ENCODE peak calls at places on chromosomes 13 and 19, in six cellular contexts. One of them, this sample, is unnamed.

GRCh38 chr13:109743706-109744453 is 42.5 kb downstream of the IRS2 start:
- DNase-seq in IMR-90: peak; percentile 78
- DNase-seq in neuronal stem cell: no peak
- DNase-seq in H9: peak; percentile 43
- DNase-seq in mesenchymal stem cell: peak; percentile 86
- DNase-seq in H1: peak; percentile 25
- DNase-seq in this sample: peak; percentile 61

GRCh38 chr13:94702181-94703041 is 9.9 kb downstream of the SOX21 start:
- DNase-seq in IMR-90: no peak
- DNase-seq in neuronal stem cell: no peak
- DNase-seq in H9: no peak
- DNase-seq in mesenchymal stem cell: no peak
- DNase-seq in H1: no peak
- DNase-seq in this sample: no peak

GRCh38 chr19:42412223-42412622 is 15.0 kb downstream of the LIPE start:
- DNase-seq in IMR-90: no peak
- DNase-seq in neuronal stem cell: no peak
- DNase-seq in H9: no peak
- DNase-seq in mesenchymal stem cell: no peak
- DNase-seq in H1: no peak
- DNase-seq in this sample: peak; percentile 48

GRCh38 chr19:51029718-51030117 is 3.3 kb upstream of the KLK11 start:
- DNase-seq in IMR-90: no peak
- DNase-seq in neuronal stem cell: no peak
- DNase-seq in H9: no peak
- DNase-seq in mesenchymal stem cell: no peak
- DNase-seq in H1: no peak
- DNase-seq in this sample: peak; percentile 61

GRCh38 chr13:41231786-41232185 is 31.6 kb downstream of the MTRF1 start:
- DNase-seq in IMR-90: peak; percentile 37
- DNase-seq in neuronal stem cell: no peak
- DNase-seq in H9: no peak
- DNase-seq in mesenchymal stem cell: peak; percentile 13
- DNase-seq in H1: no peak
- DNase-seq in this sample: peak; percentile 8

GRCh38 chr19:31114585-31114984 is 234.7 kb downstream of the TSHZ3 start:
- DNase-seq in IMR-90: no peak
- DNase-seq in neuronal stem cell: no peak
- DNase-seq in H9: no peak
- DNase-seq in mesenchymal stem cell: peak; percentile 59
- DNase-seq in H1: no peak
- DNase-seq in this sample: no peak

GRCh38 chr13:25180795-25181537 is 8.9 kb upstream of the AMER2 start:
- DNase-seq in IMR-90: no peak
- DNase-seq in neuronal stem cell: no peak
- DNase-seq in H9: no peak
- DNase-seq in mesenchymal stem cell: no peak
- DNase-seq in H1: no peak
- DNase-seq in this sample: no peak

GRCh38 chr13:96252903-96253302 is 163.0 kb downstream of the HS6ST3 start:
- DNase-seq in IMR-90: no peak
- DNase-seq in neuronal stem cell: no peak
- DNase-seq in H9: no peak
- DNase-seq in mesenchymal stem cell: no peak
- DNase-seq in H1: no peak
- DNase-seq in this sample: peak; percentile 52

GRCh38 chr19:38394488-38394887 is 6.0 kb downstream of the SPRED3 start:
- DNase-seq in IMR-90: no peak
- DNase-seq in neuronal stem cell: no peak
- DNase-seq in H9: peak; percentile 98
- DNase-seq in mesenchymal stem cell: no peak
- DNase-seq in H1: peak; percentile 82
- DNase-seq in this sample: peak; percentile 95

GRCh38 chr19:1509589-1510441 is 3.0 kb downstream of the ADAMTSL5 start:
- DNase-seq in IMR-90: no peak
- DNase-seq in neuronal stem cell: no peak
- DNase-seq in H9: no peak
- DNase-seq in mesenchymal stem cell: no peak
- DNase-seq in H1: no peak
- DNase-seq in this sample: no peak

GRCh38 chr19:55070755-55071502 is 4.7 kb upstream of the EPS8L1 start:
- DNase-seq in IMR-90: peak; percentile 58
- DNase-seq in neuronal stem cell: no peak
- DNase-seq in H9: no peak
- DNase-seq in mesenchymal stem cell: peak; percentile 32
- DNase-seq in H1: no peak
- DNase-seq in this sample: no peak

GRCh38 chr19:7783991-7784421 is 21.0 kb downstream of the CLEC4M start:
- DNase-seq in IMR-90: peak; percentile 72
- DNase-seq in neuronal stem cell: no peak
- DNase-seq in H9: peak; percentile 42
- DNase-seq in mesenchymal stem cell: peak; percentile 68
- DNase-seq in H1: no peak
- DNase-seq in this sample: peak; percentile 32

GRCh38 chr19:48897181-48897580 is 1.4 kb downstream of the TULP2 start:
- DNase-seq in IMR-90: no peak
- DNase-seq in neuronal stem cell: no peak
- DNase-seq in H9: no peak
- DNase-seq in mesenchymal stem cell: no peak
- DNase-seq in H1: no peak
- DNase-seq in this sample: no peak

GRCh38 chr13:113550453-113550852 is 34.1 kb upstream of the TFDP1 start:
- DNase-seq in IMR-90: no peak
- DNase-seq in neuronal stem cell: no peak
- DNase-seq in H9: peak; percentile 25
- DNase-seq in mesenchymal stem cell: no peak
- DNase-seq in H1: no peak
- DNase-seq in this sample: no peak

GRCh38 chr13:61410669-61411297 is 4.9 kb downstream of the PCDH20 start:
- DNase-seq in IMR-90: peak; percentile 8
- DNase-seq in neuronal stem cell: no peak
- DNase-seq in H9: no peak
- DNase-seq in mesenchymal stem cell: peak; percentile 8
- DNase-seq in H1: no peak
- DNase-seq in this sample: peak; percentile 16

GRCh38 chr19:13150919-13151604 is 851 bp downstream of the IER2 start:
- DNase-seq in IMR-90: no peak
- DNase-seq in neuronal stem cell: peak; percentile 42
- DNase-seq in H9: no peak
- DNase-seq in mesenchymal stem cell: peak; percentile 31
- DNase-seq in H1: no peak
- DNase-seq in this sample: no peak
- H2BK120ac ChIP-seq in IMR-90: peak overlapping the region; percentile 54
- H2BK120ac ChIP-seq in neuronal stem cell: peak overlapping the region; percentile 38
- H2BK120ac ChIP-seq in H9: peak overlapping the region; percentile 1
- H2BK120ac ChIP-seq in mesenchymal stem cell: peak overlapping the region; percentile 97
- H2BK120ac ChIP-seq in H1: peak overlapping the region; percentile 83
- H2BK120ac ChIP-seq in this sample: peak overlapping the region; percentile 88

GRCh38 chr13:51004918-51005460 is 95.4 kb downstream of the RNASEH2B start:
- DNase-seq in IMR-90: no peak
- DNase-seq in neuronal stem cell: no peak
- DNase-seq in H9: peak; percentile 28
- DNase-seq in mesenchymal stem cell: no peak
- DNase-seq in H1: no peak
- DNase-seq in this sample: no peak

GRCh38 chr13:51007216-51007615 is 97.6 kb downstream of the RNASEH2B start:
- DNase-seq in IMR-90: no peak
- DNase-seq in neuronal stem cell: no peak
- DNase-seq in H9: no peak
- DNase-seq in mesenchymal stem cell: no peak
- DNase-seq in H1: no peak
- DNase-seq in this sample: no peak

GRCh38 chr13:51005566-51005965 is 96.0 kb downstream of the RNASEH2B start:
- DNase-seq in IMR-90: no peak
- DNase-seq in neuronal stem cell: no peak
- DNase-seq in H9: no peak
- DNase-seq in mesenchymal stem cell: no peak
- DNase-seq in H1: no peak
- DNase-seq in this sample: no peak

GRCh38 chr13:51006067-51006800 is 96.6 kb downstream of the RNASEH2B start:
- DNase-seq in IMR-90: no peak
- DNase-seq in neuronal stem cell: no peak
- DNase-seq in H9: no peak
- DNase-seq in mesenchymal stem cell: no peak
- DNase-seq in H1: no peak
- DNase-seq in this sample: no peak

GRCh38 chr13:51009597-51009996 is 100.0 kb downstream of the RNASEH2B start:
- DNase-seq in IMR-90: no peak
- DNase-seq in neuronal stem cell: no peak
- DNase-seq in H9: no peak
- DNase-seq in mesenchymal stem cell: no peak
- DNase-seq in H1: no peak
- DNase-seq in this sample: no peak
- H3K9ac ChIP-seq in IMR-90: no peak overlapping the region
- H3K9ac ChIP-seq in neuronal stem cell: no peak overlapping the region
- H3K9ac ChIP-seq in H9: no peak overlapping the region
- H3K9ac ChIP-seq in mesenchymal stem cell: no peak overlapping the region
- H3K9ac ChIP-seq in H1: no peak overlapping the region
- H3K9ac ChIP-seq in this sample: no peak overlapping the region

DNA sequence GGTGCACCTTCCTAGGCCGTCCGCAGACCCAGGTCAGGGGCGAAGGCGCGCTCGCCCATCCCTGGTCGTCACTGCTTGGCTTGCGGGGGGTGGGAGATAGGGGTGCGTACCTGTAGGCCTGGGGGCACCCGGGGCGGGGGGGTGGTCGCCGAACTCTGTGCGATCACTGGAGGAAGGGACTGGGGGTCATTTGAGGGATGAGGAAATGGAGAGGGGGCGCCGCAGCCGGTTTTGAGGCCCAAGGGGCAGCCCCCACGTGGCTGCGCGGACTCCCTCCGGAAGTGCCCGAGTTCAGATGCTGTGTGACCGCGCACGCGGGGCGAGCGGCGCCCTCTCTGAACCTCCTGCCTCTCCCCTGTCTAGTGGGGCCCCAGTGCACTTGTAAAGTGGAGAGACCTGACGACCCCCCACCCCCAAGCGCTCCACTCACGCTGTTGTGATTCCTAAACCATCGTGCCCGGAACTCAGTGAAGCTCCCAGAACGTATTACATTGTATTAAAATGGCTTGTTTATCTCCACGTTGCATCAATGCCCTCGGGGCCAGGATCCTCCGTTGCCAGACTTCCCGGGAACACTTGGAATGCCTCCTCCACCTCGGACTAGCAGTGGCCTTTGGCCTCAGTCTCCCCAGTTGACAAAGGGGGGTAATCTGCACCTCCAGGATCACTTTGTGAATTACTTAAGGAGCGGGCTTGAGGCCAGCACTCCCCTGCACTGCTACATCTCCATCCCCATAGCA is 3.0 kb upstream of the NANOS3 start:
- DNase-seq in IMR-90: no peak
- DNase-seq in neuronal stem cell: no peak
- DNase-seq in H9: no peak
- DNase-seq in mesenchymal stem cell: no peak
- DNase-seq in H1: no peak
- DNase-seq in this sample: peak; percentile 86
- H2BK120ac ChIP-seq in IMR-90: no peak overlapping the region
- H2BK120ac ChIP-seq in neuronal stem cell: no peak overlapping the region
- H2BK120ac ChIP-seq in H9: no peak overlapping the region
- H2BK120ac ChIP-seq in mesenchymal stem cell: no peak overlapping the region
- H2BK120ac ChIP-seq in H1: no peak overlapping the region
- H2BK120ac ChIP-seq in this sample: peak overlapping the region; percentile 46

GRCh38 chr13:43346427-43346826 is 323.0 kb downstream of the DNAJC15 start:
- DNase-seq in IMR-90: no peak
- DNase-seq in neuronal stem cell: no peak
- DNase-seq in H9: no peak
- DNase-seq in mesenchymal stem cell: peak; percentile 15
- DNase-seq in H1: no peak
- DNase-seq in this sample: peak; percentile 32

GRCh38 chr13:43354147-43354945 is 331.0 kb downstream of the DNAJC15 start:
- DNase-seq in IMR-90: no peak
- DNase-seq in neuronal stem cell: no peak
- DNase-seq in H9: no peak
- DNase-seq in mesenchymal stem cell: no peak
- DNase-seq in H1: no peak
- DNase-seq in this sample: no peak

GRCh38 chr13:43348397-43348796 is 325.0 kb downstream of the DNAJC15 start:
- DNase-seq in IMR-90: peak; percentile 62
- DNase-seq in neuronal stem cell: no peak
- DNase-seq in H9: no peak
- DNase-seq in mesenchymal stem cell: no peak
- DNase-seq in H1: no peak
- DNase-seq in this sample: no peak
- H3K9ac ChIP-seq in IMR-90: no peak overlapping the region
- H3K9ac ChIP-seq in neuronal stem cell: no peak overlapping the region
- H3K9ac ChIP-seq in H9: no peak overlapping the region
- H3K9ac ChIP-seq in mesenchymal stem cell: no peak overlapping the region
- H3K9ac ChIP-seq in H1: no peak overlapping the region
- H3K9ac ChIP-seq in this sample: no peak overlapping the region

DNA sequence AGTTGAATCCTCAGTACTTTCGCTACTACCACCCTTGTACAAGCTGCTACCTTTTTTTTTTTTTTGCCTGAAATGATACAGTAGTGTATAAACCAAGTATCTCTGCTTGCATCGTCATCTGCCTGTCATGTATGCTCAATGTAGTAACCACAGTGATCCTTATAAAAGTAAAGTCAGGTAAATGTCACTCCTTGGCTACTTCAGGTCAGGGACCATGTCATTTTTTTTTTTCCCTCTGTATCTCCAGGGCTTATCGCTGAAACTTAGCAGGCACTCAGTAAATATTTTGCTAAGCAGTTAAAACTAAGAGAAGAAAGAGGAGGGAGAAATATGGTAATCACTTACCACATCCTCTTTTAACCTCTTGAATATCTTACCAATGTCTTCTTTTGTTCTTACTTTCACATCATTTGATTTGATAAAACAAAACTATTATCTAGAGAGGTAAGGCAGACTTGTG is 96.8 kb upstream of the KLF12 start:
- DNase-seq in IMR-90: no peak
- DNase-seq in neuronal stem cell: no peak
- DNase-seq in H9: no peak
- DNase-seq in mesenchymal stem cell: no peak
- DNase-seq in H1: no peak
- DNase-seq in this sample: no peak
- H2BK120ac ChIP-seq in IMR-90: no peak overlapping the region
- H2BK120ac ChIP-seq in neuronal stem cell: no peak overlapping the region
- H2BK120ac ChIP-seq in H9: no peak overlapping the region
- H2BK120ac ChIP-seq in mesenchymal stem cell: no peak overlapping the region
- H2BK120ac ChIP-seq in H1: no peak overlapping the region
- H2BK120ac ChIP-seq in this sample: no peak overlapping the region